ENCODE peak calls at places on chromosome 4, in ten cellular contexts. Y, B, O, W, U, E, L, R, N and G are unnamed samples.
A peak's percentile ranks its signal among the peaks of the same experiment; 100 is the strongest.

GRCh38 chr4:176150283-176150682 is 45.1 kb downstream of the SPATA4 start:
- DNase-seq in Y (peak; percentile 6), B (no peak), O (no peak), W (peak; percentile 38), U (no peak), E (no peak), L (no peak), R (no peak), N (no peak), G (no peak)

GRCh38 chr4:149347139-149347538 is 468.5 kb downstream of the IQCM start:
- DNase-seq in Y (no peak), B (no peak), O (no peak), W (no peak), U (no peak), E (no peak), L (no peak), R (no peak), N (no peak), G (no peak)

GRCh38 chr4:20506827-20507226 is 193.4 kb upstream of the PACRGL start:
- DNase-seq in Y (peak; percentile 25), B (peak; percentile 55), O (peak; percentile 72), W (no peak), U (no peak), E (no peak), L (no peak), R (no peak), N (no peak), G (no peak)

GRCh38 chr4:83378426-83378825 is 43.8 kb upstream of the HPSE start:
- DNase-seq in Y (no peak), B (no peak), O (no peak), W (peak; percentile 56), U (no peak), E (no peak), L (peak; percentile 13), R (no peak), N (no peak), G (no peak)

GRCh38 chr4:40557741-40558140 is 71.9 kb downstream of the RBM47 start:
- DNase-seq in Y (no peak), B (no peak), O (no peak), W (no peak), U (no peak), E (no peak), L (no peak), R (no peak), N (no peak), G (no peak)

GRCh38 chr4:111028829-111029228 is 406.0 kb upstream of the PITX2 start:
- DNase-seq in Y (no peak), B (no peak), O (no peak), W (no peak), U (no peak), E (no peak), L (no peak), R (no peak), N (no peak), G (no peak)

GRCh38 chr4:29852537-29852936 is 867.6 kb upstream of the PCDH7 start:
- DNase-seq in Y (no peak), B (no peak), O (no peak), W (no peak), U (no peak), E (no peak), L (no peak), R (no peak), N (no peak), G (no peak)

GRCh38 chr4:7094931-7095330 is 27.1 kb upstream of the GRPEL1 start:
- DNase-seq in Y (no peak), B (no peak), O (no peak), W (no peak), U (no peak), E (no peak), L (no peak), R (no peak), N (no peak), G (no peak)

GRCh38 chr4:147096667-147097604 is 151.3 kb upstream of the TTC29 start:
- DNase-seq in Y (no peak), B (no peak), O (no peak), W (peak; percentile 65), U (no peak), E (no peak), L (no peak), R (no peak), N (peak; percentile 15), G (no peak)

GRCh38 chr4:13944095-13944501 is 316.6 kb upstream of the BOD1L1 start:
- DNase-seq in Y (no peak), B (no peak), O (no peak), W (no peak), U (no peak), E (no peak), L (no peak), R (no peak), N (no peak), G (no peak)